ENCODE peak calls at places on chromosomes 16 and 17, in seven cellular contexts. X is AG09319; W is EL; R is breast epithelium; V is activated CD4-positive, alpha-beta T cell treated with anti-CD3 and anti-CD28 coated beads for 1 hour; C is HEK293T; L is NCI-H460. D is an unnamed sample.

GRCh38 chr17:83100853-83101391 is 21.5 kb downstream of the METRNL start:
- DNase-seq in X (no peak), W (no peak), R (no peak), V (no peak), C (no peak), L (no peak), D (peak)

GRCh38 chr17:66459811-66460270 is 157.4 kb downstream of the PRKCA start:
- DNase-seq in X (peak), W (peak), R (no peak), V (no peak), C (no peak), L (peak), D (no peak)

GRCh38 chr16:69405757-69406156 is 18.7 kb upstream of the CYB5B start:
- DNase-seq in X (no peak), W (no peak), R (no peak), V (no peak), C (no peak), L (peak), D (no peak)

GRCh38 chr17:79455636-79456035 is 155.2 kb downstream of the RBFOX3 start:
- DNase-seq in X (no peak), W (no peak), R (no peak), V (no peak), C (no peak), L (no peak), D (no peak)

GRCh38 chr17:66779186-66779585 is 55.7 kb upstream of the CACNG5 start:
- DNase-seq in X (no peak), W (no peak), R (no peak), V (no peak), C (no peak), L (no peak), D (peak)

GRCh38 chr16:57865746-57866528 is 63.6 kb upstream of the KIFC3 start:
- DNase-seq in X (no peak), W (no peak), R (no peak), V (no peak), C (no peak), L (no peak), D (no peak)

GRCh38 chr16:75320435-75320834 is 69.0 kb upstream of the BCAR1 start:
- DNase-seq in X (no peak), W (no peak), R (no peak), V (no peak), C (no peak), L (no peak), D (no peak)

GRCh38 chr17:58344047-58344790 is 7.8 kb downstream of the SUPT4H1 start:
- DNase-seq in X (no peak), W (no peak), R (no peak), V (peak), C (no peak), L (no peak), D (peak)

GRCh38 chr17:21298056-21298982 is 13.8 kb downstream of the MAP2K3 start:
- DNase-seq in X (no peak), W (no peak), R (no peak), V (no peak), C (no peak), L (no peak), D (no peak)

GRCh38 chr16:13098536-13098935 is 197.1 kb downstream of the SHISA9 start:
- DNase-seq in X (no peak), W (no peak), R (no peak), V (no peak), C (no peak), L (no peak), D (no peak)

GRCh38 chr17:57747221-57748017 is 2.3 kb upstream of the CCDC182 start:
- DNase-seq in X (peak), W (peak), R (no peak), V (peak), C (peak), L (peak), D (peak)

GRCh38 chr16:6009151-6009550 is 911.6 kb upstream of the EEF2KMT start:
- DNase-seq in X (no peak), W (no peak), R (no peak), V (no peak), C (no peak), L (no peak), D (peak)

GRCh38 chr17:73742915-73743314 is 98.7 kb upstream of the SDK2 start:
- DNase-seq in X (no peak), W (no peak), R (no peak), V (no peak), C (no peak), L (no peak), D (no peak)